ENCODE peak calls at places on chromosomes 13 and 19, in six cellular contexts. One of them, this sample, is unnamed.

GRCh38 chr13:109412232-109412935 is 374.0 kb downstream of the IRS2 start:
- DNase-seq in effector memory CD8-positive, alpha-beta T cell: no peak
- DNase-seq in nucleus accumbens: peak; percentile 51
- DNase-seq in activated naive CD4-positive, alpha-beta T cell treated with anti-CD3 and anti-CD28 coated beads, Interleukin-2, amount 50 U/mL, for 16 hours: no peak
- DNase-seq in GM04504: no peak
- DNase-seq in A673: peak; percentile 93
- DNase-seq in this sample: peak; percentile 76

GRCh38 chr13:38697197-38697596 is 10.3 kb downstream of the FREM2 start:
- DNase-seq in effector memory CD8-positive, alpha-beta T cell: no peak
- DNase-seq in nucleus accumbens: no peak
- DNase-seq in activated naive CD4-positive, alpha-beta T cell treated with anti-CD3 and anti-CD28 coated beads, Interleukin-2, amount 50 U/mL, for 16 hours: no peak
- DNase-seq in GM04504: no peak
- DNase-seq in A673: no peak
- DNase-seq in this sample: no peak

GRCh38 chr19:5503598-5503997 is 48.4 kb downstream of the ZNRF4 start:
- DNase-seq in effector memory CD8-positive, alpha-beta T cell: no peak
- DNase-seq in nucleus accumbens: no peak
- DNase-seq in activated naive CD4-positive, alpha-beta T cell treated with anti-CD3 and anti-CD28 coated beads, Interleukin-2, amount 50 U/mL, for 16 hours: no peak
- DNase-seq in GM04504: no peak
- DNase-seq in A673: no peak
- DNase-seq in this sample: no peak

GRCh38 chr19:3129112-3129511 is 6.7 kb upstream of the GNA15 start:
- DNase-seq in effector memory CD8-positive, alpha-beta T cell: no peak
- DNase-seq in nucleus accumbens: no peak
- DNase-seq in activated naive CD4-positive, alpha-beta T cell treated with anti-CD3 and anti-CD28 coated beads, Interleukin-2, amount 50 U/mL, for 16 hours: no peak
- DNase-seq in GM04504: peak; percentile 28
- DNase-seq in A673: peak; percentile 56
- DNase-seq in this sample: peak; percentile 35

GRCh38 chr19:33293255-33294057 is 8.9 kb downstream of the CEBPA start:
- DNase-seq in effector memory CD8-positive, alpha-beta T cell: no peak
- DNase-seq in nucleus accumbens: peak; percentile 45
- DNase-seq in activated naive CD4-positive, alpha-beta T cell treated with anti-CD3 and anti-CD28 coated beads, Interleukin-2, amount 50 U/mL, for 16 hours: no peak
- DNase-seq in GM04504: peak; percentile 79
- DNase-seq in A673: peak; percentile 66
- DNase-seq in this sample: no peak

GRCh38 chr13:40402931-40403412 is 263.5 kb downstream of the FOXO1 start:
- DNase-seq in effector memory CD8-positive, alpha-beta T cell: no peak
- DNase-seq in nucleus accumbens: no peak
- DNase-seq in activated naive CD4-positive, alpha-beta T cell treated with anti-CD3 and anti-CD28 coated beads, Interleukin-2, amount 50 U/mL, for 16 hours: no peak
- DNase-seq in GM04504: no peak
- DNase-seq in A673: no peak
- DNase-seq in this sample: no peak

GRCh38 chr13:66205807-66206206 is 1024.3 kb downstream of the PCDH9 start:
- DNase-seq in effector memory CD8-positive, alpha-beta T cell: no peak
- DNase-seq in nucleus accumbens: no peak
- DNase-seq in activated naive CD4-positive, alpha-beta T cell treated with anti-CD3 and anti-CD28 coated beads, Interleukin-2, amount 50 U/mL, for 16 hours: no peak
- DNase-seq in GM04504: no peak
- DNase-seq in A673: no peak
- DNase-seq in this sample: no peak

GRCh38 chr19:40560092-40560507 is 16.6 kb upstream of the SHKBP1 start:
- DNase-seq in effector memory CD8-positive, alpha-beta T cell: no peak
- DNase-seq in nucleus accumbens: no peak
- DNase-seq in activated naive CD4-positive, alpha-beta T cell treated with anti-CD3 and anti-CD28 coated beads, Interleukin-2, amount 50 U/mL, for 16 hours: no peak
- DNase-seq in GM04504: no peak
- DNase-seq in A673: no peak
- DNase-seq in this sample: peak; percentile 83

GRCh38 chr19:32866564-32867265 is 2.9 kb downstream of the SLC7A9 start:
- DNase-seq in effector memory CD8-positive, alpha-beta T cell: no peak
- DNase-seq in nucleus accumbens: no peak
- DNase-seq in activated naive CD4-positive, alpha-beta T cell treated with anti-CD3 and anti-CD28 coated beads, Interleukin-2, amount 50 U/mL, for 16 hours: no peak
- DNase-seq in GM04504: no peak
- DNase-seq in A673: no peak
- DNase-seq in this sample: no peak

GRCh38 chr19:10122066-10122465 is 2.4 kb upstream of the EIF3G start:
- DNase-seq in effector memory CD8-positive, alpha-beta T cell: no peak
- DNase-seq in nucleus accumbens: no peak
- DNase-seq in activated naive CD4-positive, alpha-beta T cell treated with anti-CD3 and anti-CD28 coated beads, Interleukin-2, amount 50 U/mL, for 16 hours: no peak
- DNase-seq in GM04504: peak; percentile 38
- DNase-seq in A673: no peak
- DNase-seq in this sample: no peak

GRCh38 chr19:887599-887998 is 5.4 kb downstream of the MED16 start:
- DNase-seq in effector memory CD8-positive, alpha-beta T cell: no peak
- DNase-seq in nucleus accumbens: no peak
- DNase-seq in activated naive CD4-positive, alpha-beta T cell treated with anti-CD3 and anti-CD28 coated beads, Interleukin-2, amount 50 U/mL, for 16 hours: no peak
- DNase-seq in GM04504: no peak
- DNase-seq in A673: no peak
- DNase-seq in this sample: no peak

GRCh38 chr13:49499889-49500660 is 4.3 kb downstream of the PHF11 start:
- DNase-seq in effector memory CD8-positive, alpha-beta T cell: no peak
- DNase-seq in nucleus accumbens: no peak
- DNase-seq in activated naive CD4-positive, alpha-beta T cell treated with anti-CD3 and anti-CD28 coated beads, Interleukin-2, amount 50 U/mL, for 16 hours: no peak
- DNase-seq in GM04504: peak; percentile 36
- DNase-seq in A673: no peak
- DNase-seq in this sample: no peak

GRCh38 chr13:50677687-50678463 is 165.6 kb downstream of the DLEU7 start:
- DNase-seq in effector memory CD8-positive, alpha-beta T cell: no peak
- DNase-seq in nucleus accumbens: peak; percentile 34
- DNase-seq in activated naive CD4-positive, alpha-beta T cell treated with anti-CD3 and anti-CD28 coated beads, Interleukin-2, amount 50 U/mL, for 16 hours: no peak
- DNase-seq in GM04504: no peak
- DNase-seq in A673: no peak
- DNase-seq in this sample: no peak

GRCh38 chr13:26919311-26919710 is 158.7 kb upstream of the GPR12 start:
- DNase-seq in effector memory CD8-positive, alpha-beta T cell: no peak
- DNase-seq in nucleus accumbens: no peak
- DNase-seq in activated naive CD4-positive, alpha-beta T cell treated with anti-CD3 and anti-CD28 coated beads, Interleukin-2, amount 50 U/mL, for 16 hours: no peak
- DNase-seq in GM04504: no peak
- DNase-seq in A673: no peak
- DNase-seq in this sample: no peak

GRCh38 chr19:16076958-16077611 is 790 bp downstream of the TPM4 start:
- DNase-seq in effector memory CD8-positive, alpha-beta T cell: no peak
- DNase-seq in nucleus accumbens: peak; percentile 43
- DNase-seq in activated naive CD4-positive, alpha-beta T cell treated with anti-CD3 and anti-CD28 coated beads, Interleukin-2, amount 50 U/mL, for 16 hours: peak; percentile 35
- DNase-seq in GM04504: no peak
- DNase-seq in A673: peak; percentile 72
- DNase-seq in this sample: peak; percentile 58

GRCh38 chr13:103289661-103290060 is 223.4 kb upstream of the SLC10A2 start:
- DNase-seq in effector memory CD8-positive, alpha-beta T cell: no peak
- DNase-seq in nucleus accumbens: no peak
- DNase-seq in activated naive CD4-positive, alpha-beta T cell treated with anti-CD3 and anti-CD28 coated beads, Interleukin-2, amount 50 U/mL, for 16 hours: no peak
- DNase-seq in GM04504: no peak
- DNase-seq in A673: no peak
- DNase-seq in this sample: no peak

GRCh38 chr13:62684359-62684758 is 1268.7 kb upstream of the PCDH20 start:
- DNase-seq in effector memory CD8-positive, alpha-beta T cell: no peak
- DNase-seq in nucleus accumbens: no peak
- DNase-seq in activated naive CD4-positive, alpha-beta T cell treated with anti-CD3 and anti-CD28 coated beads, Interleukin-2, amount 50 U/mL, for 16 hours: no peak
- DNase-seq in GM04504: no peak
- DNase-seq in A673: no peak
- DNase-seq in this sample: no peak

GRCh38 chr13:42272115-42272756 is at the start of gene AKAP11:
- DNase-seq in effector memory CD8-positive, alpha-beta T cell: peak; percentile 35
- DNase-seq in nucleus accumbens: peak; percentile 53
- DNase-seq in activated naive CD4-positive, alpha-beta T cell treated with anti-CD3 and anti-CD28 coated beads, Interleukin-2, amount 50 U/mL, for 16 hours: peak; percentile 52
- DNase-seq in GM04504: peak; percentile 10
- DNase-seq in A673: peak; percentile 65
- DNase-seq in this sample: peak; percentile 63

GRCh38 chr13:111469450-111469849 is 149.0 kb downstream of the TEX29 start:
- DNase-seq in effector memory CD8-positive, alpha-beta T cell: no peak
- DNase-seq in nucleus accumbens: no peak
- DNase-seq in activated naive CD4-positive, alpha-beta T cell treated with anti-CD3 and anti-CD28 coated beads, Interleukin-2, amount 50 U/mL, for 16 hours: no peak
- DNase-seq in GM04504: no peak
- DNase-seq in A673: no peak
- DNase-seq in this sample: no peak

GRCh38 chr19:13987101-13987890 is 18.8 kb downstream of the RFX1 start:
- DNase-seq in effector memory CD8-positive, alpha-beta T cell: no peak
- DNase-seq in nucleus accumbens: peak; percentile 27
- DNase-seq in activated naive CD4-positive, alpha-beta T cell treated with anti-CD3 and anti-CD28 coated beads, Interleukin-2, amount 50 U/mL, for 16 hours: no peak
- DNase-seq in GM04504: no peak
- DNase-seq in A673: no peak
- DNase-seq in this sample: no peak

GRCh38 chr19:2330632-2331284 is 2.3 kb downstream of the SPPL2B start:
- DNase-seq in effector memory CD8-positive, alpha-beta T cell: no peak
- DNase-seq in nucleus accumbens: no peak
- DNase-seq in activated naive CD4-positive, alpha-beta T cell treated with anti-CD3 and anti-CD28 coated beads, Interleukin-2, amount 50 U/mL, for 16 hours: no peak
- DNase-seq in GM04504: no peak
- DNase-seq in A673: no peak
- DNase-seq in this sample: no peak

GRCh38 chr13:37954191-37954590 is 84.6 kb upstream of the TRPC4 start:
- DNase-seq in effector memory CD8-positive, alpha-beta T cell: no peak
- DNase-seq in nucleus accumbens: no peak
- DNase-seq in activated naive CD4-positive, alpha-beta T cell treated with anti-CD3 and anti-CD28 coated beads, Interleukin-2, amount 50 U/mL, for 16 hours: no peak
- DNase-seq in GM04504: no peak
- DNase-seq in A673: no peak
- DNase-seq in this sample: no peak

GRCh38 chr13:33401238-33401637 is 115.7 kb upstream of the STARD13 start:
- DNase-seq in effector memory CD8-positive, alpha-beta T cell: no peak
- DNase-seq in nucleus accumbens: no peak
- DNase-seq in activated naive CD4-positive, alpha-beta T cell treated with anti-CD3 and anti-CD28 coated beads, Interleukin-2, amount 50 U/mL, for 16 hours: no peak
- DNase-seq in GM04504: no peak
- DNase-seq in A673: peak; percentile 46
- DNase-seq in this sample: peak; percentile 52

GRCh38 chr13:104057851-104058250 is 991.6 kb upstream of the SLC10A2 start:
- DNase-seq in effector memory CD8-positive, alpha-beta T cell: no peak
- DNase-seq in nucleus accumbens: no peak
- DNase-seq in activated naive CD4-positive, alpha-beta T cell treated with anti-CD3 and anti-CD28 coated beads, Interleukin-2, amount 50 U/mL, for 16 hours: no peak
- DNase-seq in GM04504: no peak
- DNase-seq in A673: no peak
- DNase-seq in this sample: no peak

GRCh38 chr13:22080832-22081231 is 410.0 kb downstream of the FGF9 start:
- DNase-seq in effector memory CD8-positive, alpha-beta T cell: no peak
- DNase-seq in nucleus accumbens: no peak
- DNase-seq in activated naive CD4-positive, alpha-beta T cell treated with anti-CD3 and anti-CD28 coated beads, Interleukin-2, amount 50 U/mL, for 16 hours: no peak
- DNase-seq in GM04504: no peak
- DNase-seq in A673: no peak
- DNase-seq in this sample: peak; percentile 41

GRCh38 chr13:110263906-110264305 is 43.1 kb downstream of the COL4A1 start:
- DNase-seq in effector memory CD8-positive, alpha-beta T cell: no peak
- DNase-seq in nucleus accumbens: no peak
- DNase-seq in activated naive CD4-positive, alpha-beta T cell treated with anti-CD3 and anti-CD28 coated beads, Interleukin-2, amount 50 U/mL, for 16 hours: no peak
- DNase-seq in GM04504: no peak
- DNase-seq in A673: no peak
- DNase-seq in this sample: no peak

GRCh38 chr13:95713651-95714050 is 36.7 kb downstream of the DNAJC3 start:
- DNase-seq in effector memory CD8-positive, alpha-beta T cell: no peak
- DNase-seq in nucleus accumbens: no peak
- DNase-seq in activated naive CD4-positive, alpha-beta T cell treated with anti-CD3 and anti-CD28 coated beads, Interleukin-2, amount 50 U/mL, for 16 hours: no peak
- DNase-seq in GM04504: no peak
- DNase-seq in A673: no peak
- DNase-seq in this sample: no peak

GRCh38 chr19:16002380-16002779 is 53.6 kb downstream of the OR10H4 start:
- DNase-seq in effector memory CD8-positive, alpha-beta T cell: no peak
- DNase-seq in nucleus accumbens: no peak
- DNase-seq in activated naive CD4-positive, alpha-beta T cell treated with anti-CD3 and anti-CD28 coated beads, Interleukin-2, amount 50 U/mL, for 16 hours: no peak
- DNase-seq in GM04504: no peak
- DNase-seq in A673: no peak
- DNase-seq in this sample: no peak

GRCh38 chr19:21483589-21484170 is 21.7 kb upstream of the ZNF429 start:
- DNase-seq in effector memory CD8-positive, alpha-beta T cell: peak; percentile 70
- DNase-seq in nucleus accumbens: no peak
- DNase-seq in activated naive CD4-positive, alpha-beta T cell treated with anti-CD3 and anti-CD28 coated beads, Interleukin-2, amount 50 U/mL, for 16 hours: peak; percentile 62
- DNase-seq in GM04504: no peak
- DNase-seq in A673: peak; percentile 3
- DNase-seq in this sample: no peak

GRCh38 chr19:11578342-11579142 is 1.1 kb upstream of the ACP5 start:
- DNase-seq in effector memory CD8-positive, alpha-beta T cell: no peak
- DNase-seq in nucleus accumbens: no peak
- DNase-seq in activated naive CD4-positive, alpha-beta T cell treated with anti-CD3 and anti-CD28 coated beads, Interleukin-2, amount 50 U/mL, for 16 hours: peak; percentile 29
- DNase-seq in GM04504: no peak
- DNase-seq in A673: no peak
- DNase-seq in this sample: no peak

GRCh38 chr13:41622545-41623429 is 165.4 kb downstream of the RGCC start:
- DNase-seq in effector memory CD8-positive, alpha-beta T cell: no peak
- DNase-seq in nucleus accumbens: no peak
- DNase-seq in activated naive CD4-positive, alpha-beta T cell treated with anti-CD3 and anti-CD28 coated beads, Interleukin-2, amount 50 U/mL, for 16 hours: no peak
- DNase-seq in GM04504: peak; percentile 87
- DNase-seq in A673: no peak
- DNase-seq in this sample: no peak

GRCh38 chr19:50663280-50663790 is 14.1 kb downstream of the C19orf81 start:
- DNase-seq in effector memory CD8-positive, alpha-beta T cell: no peak
- DNase-seq in nucleus accumbens: no peak
- DNase-seq in activated naive CD4-positive, alpha-beta T cell treated with anti-CD3 and anti-CD28 coated beads, Interleukin-2, amount 50 U/mL, for 16 hours: no peak
- DNase-seq in GM04504: no peak
- DNase-seq in A673: no peak
- DNase-seq in this sample: no peak

GRCh38 chr19:39407644-39408391 is 1.2 kb downstream of the ZFP36 start:
- DNase-seq in effector memory CD8-positive, alpha-beta T cell: peak; percentile 62
- DNase-seq in nucleus accumbens: no peak
- DNase-seq in activated naive CD4-positive, alpha-beta T cell treated with anti-CD3 and anti-CD28 coated beads, Interleukin-2, amount 50 U/mL, for 16 hours: peak; percentile 60
- DNase-seq in GM04504: no peak
- DNase-seq in A673: no peak
- DNase-seq in this sample: no peak

GRCh38 chr13:48199404-48199991 is 33.5 kb upstream of the ITM2B start:
- DNase-seq in effector memory CD8-positive, alpha-beta T cell: no peak
- DNase-seq in nucleus accumbens: no peak
- DNase-seq in activated naive CD4-positive, alpha-beta T cell treated with anti-CD3 and anti-CD28 coated beads, Interleukin-2, amount 50 U/mL, for 16 hours: no peak
- DNase-seq in GM04504: no peak
- DNase-seq in A673: no peak
- DNase-seq in this sample: peak; percentile 47

GRCh38 chr13:110254751-110255553 is 52.0 kb downstream of the COL4A1 start:
- DNase-seq in effector memory CD8-positive, alpha-beta T cell: no peak
- DNase-seq in nucleus accumbens: no peak
- DNase-seq in activated naive CD4-positive, alpha-beta T cell treated with anti-CD3 and anti-CD28 coated beads, Interleukin-2, amount 50 U/mL, for 16 hours: no peak
- DNase-seq in GM04504: no peak
- DNase-seq in A673: no peak
- DNase-seq in this sample: no peak